ENCODE peak calls at places on chromosomes 3 and 15, in five cellular contexts. J is GOT3, L is HTR-8/SVneo, N is GM13976, Y is GF-D8. T is an unnamed sample.

GRCh38 chr3:52752045-52752660 is 18.6 kb downstream of the NEK4 start:
- DNase-seq in Y (no peak), L (no peak), J (no peak), N (no peak), T (no peak)

GRCh38 chr3:73071952-73072351 is 10.5 kb downstream of the EBLN2 start:
- DNase-seq in J (no peak), Y (no peak), N (no peak), L (no peak), T (no peak)

GRCh38 chr3:197430961-197431910 is 124.5 kb downstream of the BDH1 start:
- DNase-seq in L (no peak), Y (no peak), J (no peak), N (no peak), T (no peak)

GRCh38 chr15:88882745-88883144 is 12.6 kb downstream of the HAPLN3 start:
- DNase-seq in L (no peak), Y (no peak), N (no peak), J (no peak), T (no peak)

GRCh38 chr15:41233367-41233771 is 2.3 kb downstream of the CHP1 start:
- DNase-seq in J (no peak), N (no peak), Y (no peak), L (no peak), T (no peak)

GRCh38 chr3:100902572-100902971 is 90.6 kb downstream of the ABI3BP start:
- DNase-seq in N (no peak), Y (no peak), L (peak), J (no peak), T (no peak)

GRCh38 chr15:41848595-41848994 is 9.9 kb downstream of the PLA2G4B start:
- DNase-seq in N (no peak), Y (no peak), L (no peak), J (no peak), T (no peak)

GRCh38 chr15:78872972-78873795 is 494 bp downstream of the MORF4L1 start:
- DNase-seq in L (peak), J (peak), N (peak), Y (peak), T (peak)

GRCh38 chr3:17162116-17162515 is 277.4 kb downstream of the PLCL2 start:
- DNase-seq in J (no peak), L (no peak), Y (no peak), N (no peak), T (no peak)

GRCh38 chr3:53079791-53080555 is 34.1 kb upstream of the SFMBT1 start:
- DNase-seq in Y (no peak), L (no peak), N (no peak), J (no peak), T (no peak)

GRCh38 chr3:15611018-15611417 is 9.5 kb downstream of the BTD start:
- DNase-seq in J (no peak), N (no peak), L (no peak), Y (no peak), T (no peak)

GRCh38 chr3:12420393-12420792 is 63.9 kb upstream of the TSEN2 start:
- DNase-seq in N (no peak), L (no peak), J (no peak), Y (no peak), T (no peak)

GRCh38 chr3:174949523-174949922 is 90.4 kb downstream of the NAALADL2 start:
- DNase-seq in N (no peak), Y (no peak), L (no peak), J (no peak), T (no peak)

GRCh38 chr3:42071720-42072582 is 19.2 kb upstream of the TRAK1 start:
- DNase-seq in L (peak), N (no peak), Y (peak), J (no peak), T (peak)

GRCh38 chr15:71115567-71116351 is 488 bp downstream of the THSD4 start:
- DNase-seq in J (no peak), L (peak), Y (no peak), N (no peak), T (no peak)

GRCh38 chr15:81400640-81401236 is 26.7 kb upstream of the TMC3 start:
- DNase-seq in N (peak), J (no peak), Y (no peak), L (peak), T (peak)

GRCh38 chr3:126510323-126510910 is 7.2 kb downstream of the UROC1 start:
- DNase-seq in L (no peak), N (no peak), Y (no peak), J (no peak), T (no peak)

GRCh38 chr3:187743195-187744141 is 1.8 kb downstream of the BCL6 start:
- DNase-seq in J (no peak), L (no peak), Y (no peak), N (no peak), T (no peak)

T was measured in RCC 7860.